ENCODE peak calls at places on chromosomes 16 and 17, in seven cellular contexts. R, L, J, O, I, V and G are unnamed samples.

GRCh38 chr17:37735165-37735564 is 9.7 kb downstream of the HNF1B start:
- DNase-seq in I (no peak), O (no peak), V (no peak), R (no peak), L (no peak), J (no peak), G (no peak)

GRCh38 chr17:32157225-32157624 is 14.9 kb downstream of the RHOT1 start:
- DNase-seq in I (no peak), J (no peak), R (no peak), O (peak), V (no peak), L (no peak), G (no peak)

GRCh38 chr16:88005148-88005547 is 53.9 kb downstream of the BANP start:
- DNase-seq in O (no peak), I (no peak), V (no peak), L (no peak), R (no peak), J (no peak), G (no peak)

GRCh38 chr17:60079401-60079861 is 710 bp upstream of the HEATR6 start:
- DNase-seq in L (no peak), V (no peak), J (no peak), I (no peak), R (peak), O (peak), G (no peak)

GRCh38 chr17:18182190-18182977 is 1.2 kb upstream of the ALKBH5 start:
- DNase-seq in J (no peak), V (no peak), R (no peak), L (no peak), O (peak), I (peak), G (no peak)

GRCh38 chr17:81498953-81499600 is 13.5 kb downstream of the ACTG1 start:
- DNase-seq in R (no peak), L (no peak), V (no peak), J (no peak), O (no peak), I (no peak), G (no peak)

GRCh38 chr16:2979669-2980226 is 498 bp downstream of the PKMYT1 start:
- DNase-seq in O (peak), V (no peak), R (no peak), J (no peak), I (no peak), L (no peak), G (no peak)

GRCh38 chr17:57889892-57890856 is 40.3 kb upstream of the MRPS23 start:
- DNase-seq in R (no peak), I (no peak), O (peak), V (peak), L (peak), J (peak), G (no peak)

GRCh38 chr16:57127037-57127763 is 34.8 kb downstream of the CPNE2 start:
- DNase-seq in V (no peak), O (no peak), R (no peak), I (no peak), L (no peak), J (no peak), G (no peak)

GRCh38 chr17:63534078-63534570 is 11.0 kb downstream of the KCNH6 start:
- DNase-seq in I (no peak), L (no peak), R (no peak), V (no peak), J (no peak), O (no peak), G (no peak)

GRCh38 chr17:42040818-42041217 is 9.6 kb downstream of the C17orf113 start:
- DNase-seq in I (no peak), R (no peak), J (no peak), L (no peak), V (no peak), O (no peak), G (no peak)

GRCh38 chr17:4748687-4749086 is 9.0 kb upstream of the CXCL16 start:
- DNase-seq in L (no peak), I (no peak), R (no peak), O (no peak), J (no peak), V (no peak), G (no peak)

GRCh38 chr17:57379237-57380054 is 123.1 kb downstream of the MSI2 start:
- DNase-seq in R (peak), L (no peak), I (no peak), V (no peak), J (no peak), O (no peak), G (no peak)

GRCh38 chr16:84003001-84003400 is 35.0 kb downstream of the NECAB2 start:
- DNase-seq in L (no peak), V (no peak), J (no peak), O (no peak), I (no peak), R (no peak), G (no peak)

GRCh38 chr17:73228748-73229236 is 32.9 kb downstream of the CPSF4L start:
- DNase-seq in J (peak), L (peak), V (peak), I (no peak), O (peak), R (no peak), G (peak)

GRCh38 chr16:14307059-14307531 is 236.0 kb downstream of the MRTFB start:
- DNase-seq in I (no peak), L (no peak), R (no peak), J (no peak), V (no peak), O (no peak), G (no peak)

GRCh38 chr17:3003401-3004149 is 59.8 kb downstream of the OR1D5 start:
- DNase-seq in I (no peak), R (peak), V (no peak), O (no peak), L (peak), J (no peak), G (no peak)

GRCh38 chr16:80948886-80949502 is 57.7 kb downstream of the CMC2 start:
- DNase-seq in J (no peak), R (peak), L (peak), V (no peak), I (no peak), O (peak), G (no peak)